ENCODE peak calls at places on chromosomes 4 and X, in four cellular contexts. Y is IMR-90, N is H9, M is H1. D is an unnamed sample.

GRCh38 chrX:1531106-1531890 is 5.7 kb downstream of the P2RY8 start:
- DNase-seq in Y (no peak), N (no peak), M (peak; percentile 36), D (no peak)

GRCh38 chrX:123854329-123854728 is 5.5 kb upstream of the XIAP start:
- DNase-seq in Y (peak; percentile 68), N (no peak), M (no peak), D (no peak)

GRCh38 chr4:3254302-3255131 is 5.6 kb downstream of the MSANTD1 start:
- DNase-seq in Y (no peak), N (peak; percentile 16), M (peak; percentile 40), D (no peak)

GRCh38 chr4:75769044-75769443 is 44.7 kb downstream of the USO1 start:
- DNase-seq in Y (peak; percentile 33), N (no peak), M (no peak), D (no peak)

GRCh38 chrX:139759637-139760036 is 51.7 kb upstream of the MCF2 start:
- DNase-seq in Y (peak; percentile 42), N (no peak), M (peak; percentile 44), D (peak; percentile 55)

GRCh38 chrX:78710146-78710545 is 37.4 kb upstream of the LPAR4 start:
- DNase-seq in Y (peak; percentile 16), N (no peak), M (no peak), D (no peak)

GRCh38 chr4:15202481-15202880 is 200.2 kb downstream of the CPEB2 start:
- DNase-seq in Y (peak; percentile 23), N (no peak), M (no peak), D (no peak)

GRCh38 chr4:138090145-138090917 is 151.8 kb downstream of the SLC7A11 start:
- DNase-seq in Y (peak; percentile 83), N (peak; percentile 42), M (peak; percentile 67), D (peak; percentile 67)

GRCh38 chrX:40581333-40581910 is 652 bp downstream of the ATP6AP2 start:
- DNase-seq in Y (peak; percentile 8), N (no peak), M (no peak), D (no peak)

GRCh38 chr4:1246901-1247810 is 1.8 kb downstream of the CTBP1 start:
- DNase-seq in Y (no peak), N (peak; percentile 27), M (peak; percentile 44), D (peak; percentile 13)

GRCh38 chr4:14410469-14410868 is 591.8 kb upstream of the CPEB2 start:
- DNase-seq in Y (no peak), N (no peak), M (no peak), D (peak; percentile 39)

DNA sequence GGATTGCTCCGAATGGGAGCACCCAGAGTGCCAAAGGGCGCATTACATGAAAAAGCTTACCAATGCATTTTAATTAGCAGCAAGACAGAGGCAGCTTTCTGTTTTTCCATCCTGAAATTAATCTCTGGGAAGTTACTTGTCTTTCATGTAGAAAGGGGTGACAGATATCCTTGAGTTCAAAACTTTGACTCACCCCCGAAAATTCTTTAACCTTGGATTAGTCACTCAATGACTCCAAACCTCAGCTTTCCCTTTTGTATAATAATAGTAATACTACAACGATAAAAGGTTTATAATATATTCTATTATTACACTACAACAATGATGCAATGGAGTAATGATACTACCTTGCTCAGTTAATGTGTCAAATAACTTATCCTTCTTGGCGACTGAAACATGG is 126.3 kb downstream of the ADAMTS3 start:
- DNase-seq in Y (no peak), N (no peak), M (no peak), D (no peak)
- H4K5ac ChIP-seq in Y (no peak overlapping the region), N (no peak overlapping the region), M (no peak overlapping the region), D (no peak overlapping the region)

GRCh38 chr4:82432596-82432995 is 2.2 kb downstream of the ENOPH1 start:
- DNase-seq in Y (no peak), N (no peak), M (no peak), D (no peak)

GRCh38 chr4:82433791-82434190 is 3.4 kb downstream of the ENOPH1 start:
- DNase-seq in Y (no peak), N (no peak), M (no peak), D (no peak)

GRCh38 chr4:82430193-82431025 is at the start of the genes ENOPH1 and HNRNPDL:
- DNase-seq in Y (peak; percentile 94), N (peak; percentile 97), M (peak; percentile 95), D (peak; percentile 99)

GRCh38 chr4:82431026-82431745 is 796 bp downstream of the ENOPH1 start:
- DNase-seq in Y (peak; percentile 39), N (peak; percentile 42), M (no peak), D (peak; percentile 63)

DNA sequence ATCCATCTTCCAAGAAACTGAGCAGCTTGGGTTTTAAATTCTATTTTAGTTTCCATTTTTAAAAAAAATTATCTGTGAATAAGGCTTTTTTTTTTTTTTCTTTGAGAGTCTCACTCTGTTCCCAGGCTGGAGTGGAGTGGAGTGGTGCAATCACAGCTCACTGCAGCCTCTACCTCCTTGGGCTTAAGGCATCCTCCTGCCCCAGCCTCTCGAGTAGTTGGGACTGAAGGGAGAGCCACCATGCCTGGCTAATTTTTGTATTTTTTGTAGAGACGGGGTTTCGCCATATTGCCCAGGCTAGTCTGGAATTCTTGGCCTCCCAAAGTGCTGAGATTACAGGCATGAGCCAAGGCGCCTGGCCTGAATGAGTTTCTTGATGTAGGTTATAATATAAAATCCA is 1.4 kb downstream of the ENOPH1 start:
- DNase-seq in Y (no peak), N (no peak), M (no peak), D (no peak)
- H4K5ac ChIP-seq in Y (no peak overlapping the region), N (no peak overlapping the region), M (no peak overlapping the region), D (no peak overlapping the region)

GRCh38 chrX:115490814-115491213 is 70.2 kb upstream of the PLS3 start:
- DNase-seq in Y (no peak), N (no peak), M (no peak), D (no peak)
- H4K5ac ChIP-seq in Y (no peak overlapping the region), N (no peak overlapping the region), M (no peak overlapping the region), D (no peak overlapping the region)

GRCh38 chr4:6538586-6538985 is 36.4 kb upstream of the MAN2B2 start:
- DNase-seq in Y (no peak), N (no peak), M (no peak), D (no peak)

GRCh38 chr4:6539009-6539764 is 35.8 kb upstream of the MAN2B2 start:
- DNase-seq in Y (no peak), N (no peak), M (no peak), D (no peak)

GRCh38 chr4:6540879-6541278 is 34.1 kb upstream of the MAN2B2 start:
- DNase-seq in Y (no peak), N (no peak), M (no peak), D (peak; percentile 62)

GRCh38 chr4:6535706-6536105 is 39.3 kb upstream of the MAN2B2 start:
- DNase-seq in Y (no peak), N (no peak), M (no peak), D (no peak)

DNA sequence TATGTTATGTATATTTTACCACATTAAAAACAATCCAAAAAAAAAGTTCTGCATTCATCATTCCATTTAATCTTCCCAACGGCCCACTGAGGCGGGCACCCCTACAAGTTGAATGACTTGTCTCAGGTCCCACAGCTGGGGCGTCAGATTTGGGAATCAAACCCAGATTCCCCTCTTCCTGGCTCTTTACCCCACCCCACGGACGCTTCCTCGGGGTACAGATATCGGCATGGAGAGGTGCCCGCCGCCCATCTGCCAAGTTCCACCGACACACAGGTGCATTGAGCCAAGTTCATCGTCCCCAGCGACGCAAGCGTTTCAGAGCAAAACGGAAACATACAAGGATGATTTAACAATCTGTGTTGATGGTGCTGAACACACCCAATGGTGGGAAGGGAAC is 36.9 kb upstream of the MAN2B2 start:
- DNase-seq in Y (no peak), N (no peak), M (no peak), D (no peak)
- H4K5ac ChIP-seq in Y (no peak overlapping the region), N (no peak overlapping the region), M (no peak overlapping the region), D (no peak overlapping the region)

DNA sequence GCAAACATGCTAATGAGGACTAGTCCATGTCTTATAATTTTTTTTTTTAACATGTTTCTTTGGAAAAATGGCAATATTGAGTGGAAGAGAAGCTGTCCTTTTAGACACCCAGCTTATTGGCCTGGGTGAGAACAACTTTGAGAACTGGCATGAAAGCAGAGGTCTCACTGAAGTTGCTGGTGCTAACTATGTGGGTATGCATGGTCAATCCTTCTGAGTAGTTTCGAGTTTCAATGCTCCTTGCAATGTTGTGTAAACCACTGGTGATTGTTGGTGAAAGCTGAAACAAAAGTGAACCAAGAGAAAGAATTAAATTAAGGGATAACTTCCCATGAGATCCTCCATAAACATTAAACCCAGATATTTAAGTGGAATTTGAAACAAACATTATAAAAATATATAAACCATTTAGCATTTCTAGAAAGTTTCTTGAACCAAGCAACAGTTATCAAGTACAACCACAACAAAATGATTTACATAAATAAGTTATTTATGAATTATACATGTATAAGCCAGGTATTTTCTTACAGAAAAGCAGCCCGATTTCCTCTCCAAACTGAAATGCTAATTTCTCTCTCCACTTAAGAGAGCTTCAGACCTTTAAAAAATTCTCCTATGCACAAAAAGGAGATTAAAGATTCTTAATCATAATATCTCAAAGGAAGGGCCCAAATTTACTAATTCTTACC is 20.5 kb upstream of the SCD5 start:
- DNase-seq in Y (no peak), N (no peak), M (no peak), D (no peak)
- H4K5ac ChIP-seq in Y (no peak overlapping the region), N (no peak overlapping the region), M (no peak overlapping the region), D (no peak overlapping the region)

GRCh38 chrX:151997539-151997938 is 23.1 kb upstream of the GABRE start:
- DNase-seq in Y (no peak), N (no peak), M (no peak), D (no peak)

GRCh38 chrX:151996329-151996728 is 21.9 kb upstream of the GABRE start:
- DNase-seq in Y (no peak), N (no peak), M (no peak), D (no peak)

GRCh38 chrX:151999813-152000212 is 25.3 kb upstream of the GABRE start:
- DNase-seq in Y (no peak), N (no peak), M (no peak), D (no peak)
- H4K5ac ChIP-seq in Y (no peak overlapping the region), N (no peak overlapping the region), M (no peak overlapping the region), D (no peak overlapping the region)

GRCh38 chr4:186148335-186148975 is 42.9 kb upstream of the CYP4V2 start:
- DNase-seq in Y (no peak), N (no peak), M (no peak), D (no peak)

GRCh38 chr4:186146443-186146842 is 41.9 kb downstream of the FAM149A start:
- DNase-seq in Y (no peak), N (no peak), M (no peak), D (no peak)

GRCh38 chr4:186150926-186151325 is 40.4 kb upstream of the CYP4V2 start:
- DNase-seq in Y (no peak), N (no peak), M (no peak), D (no peak)

GRCh38 chr4:186151499-186151898 is 39.9 kb upstream of the CYP4V2 start:
- DNase-seq in Y (no peak), N (no peak), M (no peak), D (no peak)

GRCh38 chr4:186149872-186150271 is 41.5 kb upstream of the CYP4V2 start:
- DNase-seq in Y (no peak), N (peak; percentile 93), M (peak; percentile 87), D (peak; percentile 87)
- H4K5ac ChIP-seq in Y (no peak overlapping the region), N (no peak overlapping the region), M (no peak overlapping the region), D (no peak overlapping the region)